ENCODE peak calls at places on chromosomes 3 and 15, in nine cellular contexts. V is iPS-NIHi11; A is fibroblast of mammary gland; U is activated CD8-positive, alpha-beta memory T cell treated with anti-CD3 and anti-CD28 coated beads, Interleukin-2, amount 50 U/mL, for 48 hours; B is progenitor cell of endocrine pancreas; H is ACHN; O is left ventricle myocardium superior; Y is WERI-Rb-1; R is NCI-H1048. P is an unnamed sample.

GRCh38 chr3:184380210-184380626 is 364 bp downstream of the CHRD start:
- DNase-seq in V (peak; percentile 96), A (peak; percentile 30), U (no peak), B (peak; percentile 46), H (peak; percentile 16), O (peak; percentile 83), Y (peak; percentile 75), R (no peak), P (peak; percentile 18)

GRCh38 chr3:111690242-111690641 is 95.1 kb upstream of the ZBED2 start:
- DNase-seq in V (no peak), A (peak; percentile 20), U (no peak), B (no peak), H (peak; percentile 82), O (no peak), Y (no peak), R (no peak), P (peak; percentile 84)

GRCh38 chr15:39599871-39600270 is 19.0 kb downstream of the THBS1 start:
- DNase-seq in V (no peak), A (peak; percentile 32), U (no peak), B (no peak), H (peak; percentile 6), O (no peak), Y (no peak), R (no peak), P (no peak)

GRCh38 chr3:125076464-125076863 is 20.7 kb upstream of the HEG1 start:
- DNase-seq in V (no peak), A (no peak), U (no peak), B (no peak), H (no peak), O (no peak), Y (no peak), R (no peak), P (no peak)

GRCh38 chr3:189822726-189823125 is 191.5 kb downstream of the TP63 start:
- DNase-seq in V (no peak), A (no peak), U (no peak), B (no peak), H (no peak), O (no peak), Y (no peak), R (no peak), P (no peak)

GRCh38 chr3:31105438-31106077 is 211.1 kb upstream of the GADL1 start:
- DNase-seq in V (no peak), A (peak; percentile 98), U (no peak), B (no peak), H (peak; percentile 38), O (no peak), Y (no peak), R (no peak), P (peak; percentile 96)

GRCh38 chr3:189947948-189948723 is 172.6 kb downstream of the P3H2 start:
- DNase-seq in V (no peak), A (peak; percentile 43), U (no peak), B (no peak), H (peak; percentile 47), O (no peak), Y (no peak), R (no peak), P (peak; percentile 30)

GRCh38 chr3:38313685-38314084 is 31.6 kb downstream of the SLC22A14 start:
- DNase-seq in V (no peak), A (no peak), U (peak; percentile 22), B (no peak), H (no peak), O (no peak), Y (no peak), R (no peak), P (no peak)

GRCh38 chr15:74460298-74460697 is 662 bp downstream of the UBL7 start:
- DNase-seq in V (no peak), A (no peak), U (no peak), B (no peak), H (no peak), O (no peak), Y (no peak), R (no peak), P (no peak)

GRCh38 chr3:166071-166470 is 30.5 kb upstream of the CHL1 start:
- DNase-seq in V (no peak), A (peak; percentile 2), U (no peak), B (no peak), H (no peak), O (no peak), Y (no peak), R (no peak), P (no peak)

GRCh38 chr3:167705840-167706239 is 28.9 kb downstream of the PDCD10 start:
- DNase-seq in V (no peak), A (peak; percentile 47), U (no peak), B (no peak), H (no peak), O (no peak), Y (no peak), R (no peak), P (peak; percentile 66)

GRCh38 chr15:99414755-99415731 is 150.7 kb upstream of the MEF2A start:
- DNase-seq in V (peak; percentile 3), A (peak; percentile 12), U (no peak), B (no peak), H (no peak), O (no peak), Y (no peak), R (no peak), P (peak; percentile 61)

GRCh38 chr3:181622365-181622764 is 89.4 kb upstream of the SOX2 start:
- DNase-seq in V (no peak), A (peak; percentile 17), U (no peak), B (no peak), H (no peak), O (no peak), Y (no peak), R (no peak), P (no peak)

GRCh38 chr15:99431661-99432091 is 134.1 kb upstream of the MEF2A start:
- DNase-seq in V (no peak), A (no peak), U (peak; percentile 41), B (no peak), H (no peak), O (no peak), Y (no peak), R (no peak), P (no peak)

GRCh38 chr15:51234181-51234927 is 104.0 kb downstream of the CYP19A1 start:
- DNase-seq in V (no peak), A (peak; percentile 28), U (no peak), B (no peak), H (no peak), O (no peak), Y (no peak), R (no peak), P (no peak)

GRCh38 chr3:50445919-50446318 is 57.5 kb downstream of the CACNA2D2 start:
- DNase-seq in V (no peak), A (no peak), U (no peak), B (peak; percentile 46), H (no peak), O (no peak), Y (no peak), R (no peak), P (no peak)

GRCh38 chr15:101530224-101530958 is 40.9 kb upstream of the PCSK6 start:
- DNase-seq in V (no peak), A (no peak), U (no peak), B (no peak), H (no peak), O (no peak), Y (no peak), R (no peak), P (no peak)

GRCh38 chr3:185555101-185555501 is 2.7 kb upstream of the LIPH start:
- DNase-seq in V (no peak), A (no peak), U (no peak), B (no peak), H (no peak), O (no peak), Y (no peak), R (no peak), P (peak; percentile 29)

GRCh38 chr3:127097009-127097350 is 96.0 kb upstream of the PRR23E start:
- DNase-seq in V (no peak), A (no peak), U (no peak), B (no peak), H (no peak), O (no peak), Y (peak; percentile 72), R (no peak), P (no peak)

GRCh38 chr3:143793971-143794370 is 54.3 kb downstream of the SLC9A9 start:
- DNase-seq in V (no peak), A (peak; percentile 51), U (no peak), B (no peak), H (no peak), O (no peak), Y (no peak), R (no peak), P (no peak)

GRCh38 chr3:56781762-56782161 is 20.0 kb downstream of the ARHGEF3 start:
- DNase-seq in V (no peak), A (no peak), U (no peak), B (no peak), H (no peak), O (no peak), Y (no peak), R (no peak), P (no peak)

GRCh38 chr3:171535133-171535532 is 74.9 kb upstream of the TNIK start:
- DNase-seq in V (no peak), A (no peak), U (no peak), B (no peak), H (no peak), O (no peak), Y (no peak), R (no peak), P (no peak)

GRCh38 chr3:87997966-87998365 is 60.8 kb downstream of the CGGBP1 start:
- DNase-seq in V (no peak), A (no peak), U (no peak), B (no peak), H (no peak), O (no peak), Y (no peak), R (no peak), P (no peak)

GRCh38 chr3:181808053-181808452 is 96.3 kb downstream of the SOX2 start:
- DNase-seq in V (no peak), A (no peak), U (no peak), B (no peak), H (no peak), O (no peak), Y (no peak), R (no peak), P (no peak)

GRCh38 chr3:49712166-49712565 is 7.3 kb downstream of the AMIGO3 start:
- DNase-seq in V (no peak), A (no peak), U (no peak), B (no peak), H (no peak), O (peak; percentile 19), Y (no peak), R (no peak), P (no peak)

GRCh38 chr3:66115858-66116654 is 77.3 kb upstream of the MAGI1 start:
- DNase-seq in V (peak; percentile 77), A (peak; percentile 91), U (no peak), B (no peak), H (peak; percentile 93), O (peak; percentile 40), Y (no peak), R (no peak), P (peak; percentile 90)

GRCh38 chr15:67897646-67898045 is 57.8 kb upstream of the RNU6-1 start:
- DNase-seq in V (no peak), A (no peak), U (no peak), B (no peak), H (no peak), O (no peak), Y (no peak), R (no peak), P (peak; percentile 34)

GRCh38 chr3:65659396-65659795 is 379.3 kb downstream of the MAGI1 start:
- DNase-seq in V (no peak), A (no peak), U (no peak), B (no peak), H (no peak), O (no peak), Y (no peak), R (no peak), P (peak; percentile 86)

GRCh38 chr15:88258021-88258641 is 1.6 kb upstream of the NTRK3 start:
- DNase-seq in V (peak; percentile 70), A (no peak), U (no peak), B (no peak), H (peak; percentile 53), O (no peak), Y (peak; percentile 57), R (peak; percentile 56), P (no peak)

GRCh38 chr3:66473637-66474036 is 27.2 kb downstream of the LRIG1 start:
- DNase-seq in V (no peak), A (peak; percentile 36), U (no peak), B (no peak), H (no peak), O (no peak), Y (no peak), R (no peak), P (peak; percentile 15)

GRCh38 chr3:167728176-167728575 is 6.5 kb downstream of the PDCD10 start:
- DNase-seq in V (no peak), A (peak; percentile 66), U (no peak), B (no peak), H (no peak), O (no peak), Y (no peak), R (no peak), P (peak; percentile 77)

P was measured in amniotic epithelial cell.